ENCODE peak calls at places on chromosomes 7 and 10, in six cellular contexts. A, J, K, U, B and H are unnamed samples.

GRCh38 chr10:92222603-92223275 is 68.1 kb downstream of the CPEB3 start:
- DNase-seq in B (no peak), U (no peak), A (no peak), J (no peak), K (no peak), H (no peak)

GRCh38 chr7:50653997-50654425 is 88.8 kb upstream of the DDC start:
- DNase-seq in K (no peak), U (no peak), J (no peak), B (no peak), A (no peak), H (no peak)

GRCh38 chr10:132654708-132655661 is 117.4 kb downstream of the INPP5A start:
- DNase-seq in B (peak; percentile 56), J (peak; percentile 68), K (peak; percentile 21), A (no peak), U (peak; percentile 61), H (no peak)

GRCh38 chr10:103776878-103777591 is 78.3 kb downstream of the SH3PXD2A start:
- DNase-seq in A (no peak), B (no peak), U (no peak), J (no peak), K (no peak), H (no peak)

GRCh38 chr10:16521311-16522016 is at the start of gene C1QL3:
- DNase-seq in J (no peak), U (peak; percentile 54), A (no peak), K (peak; percentile 44), B (no peak), H (peak; percentile 2)

GRCh38 chr7:154929006-154929726 is 73.8 kb downstream of the PAXIP1 start:
- DNase-seq in U (peak; percentile 16), K (no peak), J (no peak), A (no peak), B (no peak), H (no peak)

GRCh38 chr10:62584216-62584615 is 210.0 kb downstream of the ZNF365 start:
- DNase-seq in K (no peak), A (no peak), J (no peak), U (peak; percentile 32), B (no peak), H (no peak)

GRCh38 chr10:109851595-109851994 is 71.7 kb downstream of the XPNPEP1 start:
- DNase-seq in J (no peak), A (no peak), K (no peak), B (no peak), U (no peak), H (no peak)

GRCh38 chr7:149225106-149225505 is 14.3 kb upstream of the ZNF212 start:
- DNase-seq in U (no peak), K (no peak), B (no peak), A (no peak), J (no peak), H (no peak)

GRCh38 chr10:18021725-18022480 is 70.2 kb downstream of the SLC39A12 start:
- DNase-seq in U (no peak), K (no peak), J (no peak), B (no peak), A (no peak), H (no peak)

GRCh38 chr7:128909605-128910568 is 622 bp downstream of the KCP start:
- DNase-seq in J (no peak), A (no peak), B (no peak), U (no peak), K (no peak), H (no peak)

GRCh38 chr7:33979807-33980355 is 74.5 kb downstream of the BMPER start:
- DNase-seq in U (no peak), B (no peak), J (no peak), K (no peak), A (no peak), H (no peak)

GRCh38 chr7:156618078-156618790 is 22.3 kb upstream of the RNF32 start:
- DNase-seq in U (no peak), B (no peak), A (no peak), J (no peak), K (no peak), H (no peak)

GRCh38 chr10:43645866-43646265 is 2.8 kb downstream of the ZNF32 start:
- DNase-seq in U (no peak), B (no peak), K (no peak), A (no peak), J (no peak), H (no peak)

GRCh38 chr7:15399446-15399845 is 162.4 kb downstream of the AGMO start:
- DNase-seq in B (no peak), J (no peak), K (no peak), A (no peak), U (no peak), H (no peak)

GRCh38 chr7:24668922-24669635 is 88.2 kb downstream of the GSDME start:
- DNase-seq in A (no peak), U (no peak), B (no peak), K (no peak), J (no peak), H (no peak)

GRCh38 chr10:3968727-3969126 is 183.7 kb upstream of the KLF6 start:
- DNase-seq in A (no peak), J (no peak), B (no peak), K (no peak), U (no peak), H (no peak)

GRCh38 chr7:111835066-111835465 is 272.8 kb upstream of the IMMP2L start:
- DNase-seq in K (no peak), U (no peak), A (no peak), J (no peak), B (no peak), H (no peak)

GRCh38 chr10:129141492-129141891 is 325.5 kb upstream of the MGMT start:
- DNase-seq in J (no peak), B (no peak), K (no peak), A (no peak), U (no peak), H (no peak)

GRCh38 chr7:157539521-157539920 is 202.7 kb downstream of the DNAJB6 start:
- DNase-seq in A (no peak), K (no peak), U (no peak), J (no peak), B (no peak), H (no peak)

GRCh38 chr7:55074008-55074499 is 55.2 kb downstream of the EGFR start:
- DNase-seq in U (peak; percentile 93), A (no peak), J (no peak), B (peak; percentile 12), K (no peak), H (no peak)

GRCh38 chr10:86168256-86168655 is 198.3 kb downstream of the GRID1 start:
- DNase-seq in K (peak; percentile 28), J (no peak), B (no peak), U (no peak), A (no peak), H (peak; percentile 3)

GRCh38 chr10:131847241-131847783 is 53.5 kb upstream of the PPP2R2D start:
- DNase-seq in J (no peak), K (no peak), U (no peak), A (no peak), B (no peak), H (no peak)

GRCh38 chr7:47328392-47329319 is 253.3 kb downstream of the TNS3 start:
- DNase-seq in U (no peak), B (no peak), J (no peak), K (no peak), A (no peak), H (no peak)